ENCODE peak calls at places on chromosomes 16 and 17, in six cellular contexts. G is fibroblast of lung, C is HCT116, F is mammary epithelial cell, M is colonic mucosa, E is IMR-90. D is an unnamed sample.

GRCh38 chr16:30142672-30143346 is 19.8 kb upstream of the MAPK3 start:
- DNase-seq in G (no peak), C (no peak), F (no peak), M (no peak), E (no peak), D (peak)

GRCh38 chr16:51615141-51615540 is 464.1 kb upstream of the SALL1 start:
- DNase-seq in G (no peak), C (no peak), F (no peak), M (no peak), E (no peak), D (no peak)

GRCh38 chr17:34269969-34270368 is at the start of gene CCL7:
- DNase-seq in G (peak), C (no peak), F (no peak), M (no peak), E (peak), D (no peak)

GRCh38 chr16:68444058-68444657 is 4.2 kb downstream of the SMPD3 start:
- DNase-seq in G (peak), C (no peak), F (peak), M (peak), E (peak), D (peak)

GRCh38 chr17:36602924-36603384 is 1.6 kb downstream of the MRM1 start:
- DNase-seq in G (peak), C (peak), F (peak), M (peak), E (peak), D (peak)

GRCh38 chr17:80510132-80510531 is 33.7 kb upstream of the NPTX1 start:
- DNase-seq in G (no peak), C (no peak), F (no peak), M (no peak), E (no peak), D (no peak)

GRCh38 chr16:71894229-71894920 is 956 bp upstream of the IST1 start:
- DNase-seq in G (peak), C (peak), F (peak), M (peak), E (peak), D (peak)

GRCh38 chr16:85027968-85028637 is 508 bp downstream of the KIAA0513 start:
- DNase-seq in G (no peak), C (no peak), F (no peak), M (peak), E (no peak), D (peak)

GRCh38 chr16:13376174-13376573 is 474.8 kb downstream of the SHISA9 start:
- DNase-seq in G (no peak), C (no peak), F (peak), M (no peak), E (no peak), D (no peak)

GRCh38 chr16:84500531-84500930 is 3.9 kb downstream of the MEAK7 start:
- DNase-seq in G (no peak), C (no peak), F (no peak), M (no peak), E (no peak), D (no peak)

GRCh38 chr17:57357392-57357784 is 101.1 kb downstream of the MSI2 start:
- DNase-seq in G (no peak), C (no peak), F (peak), M (no peak), E (no peak), D (peak)

GRCh38 chr17:67027031-67027628 is 17.2 kb upstream of the CACNG1 start:
- DNase-seq in G (no peak), C (no peak), F (no peak), M (no peak), E (peak), D (no peak)

GRCh38 chr17:27049104-27049784 is 244.7 kb upstream of the WSB1 start:
- DNase-seq in G (no peak), C (no peak), F (peak), M (no peak), E (no peak), D (no peak)

GRCh38 chr17:16486373-16487250 is 5.4 kb downstream of the LRRC75A start:
- DNase-seq in G (peak), C (no peak), F (peak), M (peak), E (peak), D (no peak)

GRCh38 chr17:14604920-14605599 is 304.2 kb downstream of the HS3ST3B1 start:
- DNase-seq in G (no peak), C (no peak), F (no peak), M (peak), E (no peak), D (no peak)

GRCh38 chr16:74606521-74607309 is at the start of gene GLG1:
- DNase-seq in G (peak), C (peak), F (peak), M (peak), E (peak), D (peak)

GRCh38 chr17:78798695-78799559 is 16.9 kb upstream of the CYTH1 start:
- DNase-seq in G (peak), C (no peak), F (peak), M (no peak), E (peak), D (no peak)

GRCh38 chr16:5615868-5616642 is 518.5 kb upstream of the EEF2KMT start:
- DNase-seq in G (no peak), C (peak), F (no peak), M (peak), E (no peak), D (peak)

GRCh38 chr17:76492989-76493501 is 8.2 kb downstream of the RHBDF2 start:
- DNase-seq in G (peak), C (no peak), F (peak), M (peak), E (peak), D (no peak)

GRCh38 chr17:6853764-6854442 is 22.4 kb upstream of the TEKT1 start:
- DNase-seq in G (no peak), C (peak), F (peak), M (no peak), E (no peak), D (no peak)

GRCh38 chr17:51188321-51188853 is 22.2 kb downstream of the NME2 start:
- DNase-seq in G (peak), C (no peak), F (no peak), M (no peak), E (no peak), D (no peak)

GRCh38 chr17:82769041-82769440 is 17.2 kb downstream of the TBCD start:
- DNase-seq in G (no peak), C (no peak), F (no peak), M (no peak), E (no peak), D (no peak)

GRCh38 chr17:76204277-76204676 is 36.0 kb downstream of the RNF157 start:
- DNase-seq in G (peak), C (no peak), F (peak), M (no peak), E (peak), D (no peak)

GRCh38 chr16:72677662-72678447 is 370.1 kb downstream of the ZFHX3 start:
- DNase-seq in G (peak), C (no peak), F (peak), M (peak), E (peak), D (no peak)

GRCh38 chr17:30366536-30366935 is 12.2 kb upstream of the CPD start:
- DNase-seq in G (no peak), C (no peak), F (no peak), M (no peak), E (no peak), D (no peak)

GRCh38 chr17:65278050-65278819 is 141.1 kb downstream of the RGS9 start:
- DNase-seq in G (peak), C (peak), F (peak), M (peak), E (peak), D (peak)

GRCh38 chr17:70242781-70243437 is 73.6 kb downstream of the KCNJ2 start:
- DNase-seq in G (peak), C (no peak), F (no peak), M (no peak), E (no peak), D (no peak)

GRCh38 chr17:46166692-46167249 is 26.5 kb downstream of the KANSL1 start:
- DNase-seq in G (no peak), C (no peak), F (no peak), M (no peak), E (no peak), D (no peak)

GRCh38 chr17:80517641-80518040 is 27.0 kb upstream of the RPTOR start:
- DNase-seq in G (no peak), C (no peak), F (peak), M (no peak), E (no peak), D (no peak)

DNA sequence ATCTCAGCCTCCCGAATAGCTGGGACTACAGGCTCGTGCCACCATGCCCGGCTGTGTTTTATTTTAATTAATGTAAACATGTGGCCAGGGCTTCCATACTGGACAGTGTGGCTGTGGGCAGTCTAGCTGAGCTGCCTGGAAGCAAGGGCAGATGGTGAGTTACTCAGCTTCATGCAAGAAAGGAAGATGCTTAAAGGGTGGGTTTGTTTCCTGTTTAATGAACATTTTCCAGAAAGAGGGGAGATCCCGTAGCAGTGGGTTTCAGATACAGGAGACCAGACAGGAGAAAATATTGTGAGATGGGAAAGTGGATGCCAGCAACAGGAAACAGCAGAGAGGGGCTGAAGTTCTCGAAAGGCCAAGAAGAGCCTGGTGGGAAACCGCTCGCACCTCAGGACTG is 7.3 kb downstream of the MAPK8IP3 start:
- DNase-seq in G (no peak), C (no peak), F (no peak), M (no peak), E (no peak), D (no peak)
- H3K4me3 ChIP-seq in G (no peak), C (no peak), F (no peak), M (no peak), E (no peak), D (peak)

DNA sequence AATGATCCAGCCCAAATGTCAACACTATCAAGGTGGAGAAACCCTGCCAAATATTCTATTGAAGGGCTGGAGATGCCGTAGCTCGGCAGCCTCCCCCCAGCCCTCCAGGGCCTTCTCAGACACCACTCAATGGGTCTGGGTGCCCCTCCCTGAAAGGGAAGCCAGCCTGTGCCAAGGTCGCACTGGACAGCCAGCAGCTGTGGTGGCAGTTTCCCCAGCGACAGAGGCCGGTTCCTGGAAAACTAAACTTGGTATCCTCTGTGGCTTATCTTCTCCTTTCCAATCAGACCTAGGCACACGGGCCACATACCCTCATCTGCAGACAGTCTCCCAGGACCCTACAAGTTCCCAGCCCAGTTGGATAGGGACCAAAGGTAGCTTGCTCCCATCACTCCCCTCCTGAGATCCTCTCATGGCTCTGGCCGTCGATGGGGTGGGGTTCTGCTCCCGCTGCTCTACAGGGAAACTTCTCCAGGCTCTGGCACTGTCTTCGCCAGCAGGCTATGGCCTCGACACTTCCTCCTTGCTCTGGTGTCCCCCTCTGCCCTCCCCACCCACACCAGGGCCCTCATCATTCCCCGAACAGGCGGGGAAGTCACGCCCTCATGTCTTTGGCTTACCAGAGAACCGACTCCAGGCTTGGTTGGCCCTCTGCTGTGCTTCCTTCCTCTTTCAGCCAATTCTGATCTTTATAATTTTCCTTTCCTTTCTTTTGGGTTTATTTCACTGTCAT is 18.3 kb upstream of the IL21R start:
- DNase-seq in G (no peak), C (no peak), F (no peak), M (no peak), E (no peak), D (no peak)
- H3K9ac ChIP-seq in G (no peak), C (no peak), F (no peak), M (no peak), E (no peak), D (no peak)

DNA sequence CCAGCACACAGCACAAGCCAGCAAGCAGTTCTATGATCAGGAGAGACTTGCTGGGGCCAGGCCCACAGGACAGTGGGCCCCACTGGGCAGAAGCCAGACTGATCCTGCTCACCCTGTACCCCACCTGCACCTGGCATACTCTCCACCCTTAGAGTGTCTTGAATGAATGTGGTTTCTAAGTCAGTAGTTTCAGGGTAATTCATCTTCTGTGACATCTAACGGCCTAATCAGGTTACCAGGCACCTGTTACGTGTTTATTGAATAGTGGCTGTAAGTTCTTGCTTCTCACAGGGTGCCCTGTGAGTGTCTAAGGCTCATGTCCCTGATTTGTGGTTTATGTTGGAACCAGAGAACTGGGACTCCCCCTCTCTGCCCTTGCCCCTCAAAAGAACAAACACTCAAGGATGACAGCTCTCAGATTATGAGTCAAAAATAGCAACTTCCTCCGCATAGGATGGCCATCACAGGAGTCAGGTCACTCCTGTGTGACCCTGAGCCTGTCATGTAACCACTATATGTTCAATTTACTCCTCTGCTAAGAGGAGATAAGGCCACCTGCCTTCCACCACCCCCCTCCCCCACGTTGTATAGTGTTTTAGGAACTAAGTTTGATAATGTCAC is 7.0 kb upstream of the OR2C1 start:
- DNase-seq in G (no peak), C (no peak), F (no peak), M (no peak), E (no peak), D (no peak)
- H3K4me3 ChIP-seq in G (no peak), C (no peak), F (no peak), M (no peak), E (no peak), D (no peak)

GRCh38 chr16:70781800-70782199 is 19.2 kb downstream of the VAC14 start:
- DNase-seq in G (no peak), C (no peak), F (no peak), M (no peak), E (no peak), D (no peak)
- H3K9ac ChIP-seq in G (no peak), C (no peak), F (no peak), M (no peak), E (no peak), D (no peak)

GRCh38 chr17:2508035-2508434 is 3.7 kb downstream of the METTL16 start:
- DNase-seq in G (no peak), C (no peak), F (no peak), M (no peak), E (no peak), D (no peak)
- H3K4me3 ChIP-seq in G (no peak), C (no peak), F (no peak), M (no peak), E (no peak), D (no peak)

GRCh38 chr16:2702438-2702825 is 17.6 kb downstream of the PRSS27 start:
- DNase-seq in G (no peak), C (no peak), F (no peak), M (no peak), E (no peak), D (no peak)
- H3K9ac ChIP-seq in G (no peak), C (no peak), F (no peak), M (no peak), E (no peak), D (no peak)

DNA sequence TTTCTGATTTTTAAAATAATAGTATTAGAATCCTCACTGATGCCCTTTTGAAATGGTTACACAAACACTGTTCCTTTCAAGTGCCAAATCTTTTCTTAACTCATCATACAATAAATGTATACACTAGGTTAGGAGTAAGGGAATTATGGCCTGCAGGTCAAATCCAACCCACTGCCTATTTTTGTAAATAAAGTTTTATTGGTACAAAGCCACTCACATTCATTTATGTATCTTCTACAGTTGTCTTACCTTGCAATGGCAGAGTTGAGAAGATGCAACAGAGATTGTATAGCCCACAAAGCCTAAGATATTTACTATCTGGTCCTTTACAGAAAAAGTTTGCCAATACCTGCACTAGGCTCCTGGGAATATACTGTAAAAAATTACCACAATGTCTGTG is 47.8 kb downstream of the IKZF3 start:
- DNase-seq in G (no peak), C (no peak), F (no peak), M (no peak), E (no peak), D (no peak)
- H3K4me3 ChIP-seq in G (no peak), C (no peak), F (no peak), M (no peak), E (no peak), D (no peak)

GRCh38 chr16:25692307-25692706 is 548 bp downstream of the HS3ST4 start:
- DNase-seq in G (no peak), C (no peak), F (no peak), M (no peak), E (no peak), D (no peak)

GRCh38 chr16:25692734-25693508 is 1.2 kb downstream of the HS3ST4 start:
- DNase-seq in G (no peak), C (no peak), F (no peak), M (no peak), E (no peak), D (no peak)

GRCh38 chr16:25690563-25691143 is 1.1 kb upstream of the HS3ST4 start:
- DNase-seq in G (no peak), C (no peak), F (no peak), M (no peak), E (no peak), D (no peak)

GRCh38 chr16:25693621-25694020 is 1.9 kb downstream of the HS3ST4 start:
- DNase-seq in G (no peak), C (no peak), F (no peak), M (no peak), E (no peak), D (no peak)

DNA sequence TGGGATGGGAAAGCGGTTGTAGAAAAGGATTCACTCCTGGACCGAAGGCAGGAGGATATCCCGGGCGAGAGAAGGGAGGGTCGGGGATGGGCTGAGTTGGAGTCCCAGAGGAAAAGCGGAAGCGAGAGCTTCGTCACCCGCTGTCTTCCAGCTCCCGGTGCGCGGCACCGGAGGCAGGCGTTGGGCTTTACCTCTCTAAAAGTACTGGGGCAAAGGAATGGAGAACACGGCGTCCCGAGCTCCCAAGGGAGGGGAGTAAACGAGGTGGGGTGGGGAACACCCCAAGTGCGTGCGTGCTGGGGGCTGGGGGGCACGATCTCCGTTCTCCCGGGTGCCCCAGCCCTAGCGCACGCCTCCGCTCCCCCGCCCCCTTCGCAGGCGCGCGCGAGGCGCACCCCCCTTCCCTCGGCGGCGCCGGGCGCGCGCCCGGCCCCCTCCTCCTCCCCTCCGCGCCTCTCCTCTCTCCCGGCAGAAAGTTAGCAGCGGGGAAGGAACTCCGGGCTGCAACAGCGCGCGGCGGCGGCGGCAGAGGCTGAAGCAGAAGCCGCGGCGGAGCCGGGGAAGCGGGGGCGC is at the start of gene HS3ST4:
- DNase-seq in G (no peak), C (no peak), F (no peak), M (no peak), E (no peak), D (no peak)
- H3K9ac ChIP-seq in G (no peak), C (no peak), F (no peak), M (no peak), E (no peak), D (no peak)